ENCODE peak calls at places on chromosomes 6 and 20, in eight cellular contexts. X is mesothelial cell of epicardium, W is stomach, B is WTC11, O is Panc1, S is GM13977, T is fibroblast of lung, I is AG09309. M is an unnamed sample.

GRCh38 chr6:101878554-101879276 is 485.2 kb downstream of the GRIK2 start:
- DNase-seq in X (no peak), W (no peak), B (no peak), O (no peak), S (no peak), T (no peak), I (no peak), M (no peak)

GRCh38 chr20:4772132-4772531 is 50.4 kb downstream of the PRND start:
- DNase-seq in X (no peak), W (no peak), B (no peak), O (no peak), S (no peak), T (no peak), I (no peak), M (no peak)

GRCh38 chr6:163753430-163753829 is 338.9 kb downstream of the QKI start:
- DNase-seq in X (no peak), W (no peak), B (no peak), O (no peak), S (no peak), T (no peak), I (no peak), M (no peak)

GRCh38 chr6:106518748-106519147 is 110.5 kb downstream of the RTN4IP1 start:
- DNase-seq in X (no peak), W (no peak), B (no peak), O (no peak), S (no peak), T (no peak), I (no peak), M (no peak)

GRCh38 chr6:95784019-95784418 is 206.7 kb downstream of the MANEA start:
- DNase-seq in X (no peak), W (no peak), B (no peak), O (no peak), S (no peak), T (no peak), I (no peak), M (no peak)

GRCh38 chr6:134822920-134823430 is 126.9 kb downstream of the ALDH8A1 start:
- DNase-seq in X (no peak), W (peak; percentile 31), B (peak; percentile 57), O (peak; percentile 85), S (peak; percentile 63), T (peak; percentile 90), I (peak; percentile 57), M (peak; percentile 66)

GRCh38 chr20:10448270-10449156 is 13.4 kb downstream of the SLX4IP start:
- DNase-seq in X (no peak), W (no peak), B (no peak), O (no peak), S (no peak), T (peak; percentile 62), I (no peak), M (no peak)

GRCh38 chr6:1091905-1092304 is 220.0 kb upstream of the FOXQ1 start:
- DNase-seq in X (no peak), W (no peak), B (no peak), O (no peak), S (no peak), T (no peak), I (no peak), M (no peak)

GRCh38 chr6:139482184-139482751 is 107.8 kb upstream of the CITED2 start:
- DNase-seq in X (no peak), W (no peak), B (no peak), O (no peak), S (no peak), T (peak; percentile 5), I (no peak), M (no peak)

GRCh38 chr6:1502041-1502440 is 107.7 kb upstream of the FOXC1 start:
- DNase-seq in X (no peak), W (no peak), B (no peak), O (no peak), S (no peak), T (no peak), I (peak; percentile 66), M (no peak)

GRCh38 chr20:16351415-16351814 is 221.8 kb downstream of the KIF16B start:
- DNase-seq in X (no peak), W (no peak), B (no peak), O (no peak), S (no peak), T (no peak), I (no peak), M (no peak)

GRCh38 chr20:16352321-16352720 is 220.9 kb downstream of the KIF16B start:
- DNase-seq in X (no peak), W (no peak), B (no peak), O (no peak), S (no peak), T (no peak), I (no peak), M (no peak)

GRCh38 chr20:16349518-16350295 is 223.5 kb downstream of the KIF16B start:
- DNase-seq in X (no peak), W (no peak), B (no peak), O (no peak), S (no peak), T (no peak), I (peak; percentile 57), M (no peak)

GRCh38 chr20:16350465-16350864 is 222.8 kb downstream of the KIF16B start:
- DNase-seq in X (no peak), W (no peak), B (no peak), O (peak; percentile 10), S (no peak), T (no peak), I (peak; percentile 41), M (no peak)

DNA sequence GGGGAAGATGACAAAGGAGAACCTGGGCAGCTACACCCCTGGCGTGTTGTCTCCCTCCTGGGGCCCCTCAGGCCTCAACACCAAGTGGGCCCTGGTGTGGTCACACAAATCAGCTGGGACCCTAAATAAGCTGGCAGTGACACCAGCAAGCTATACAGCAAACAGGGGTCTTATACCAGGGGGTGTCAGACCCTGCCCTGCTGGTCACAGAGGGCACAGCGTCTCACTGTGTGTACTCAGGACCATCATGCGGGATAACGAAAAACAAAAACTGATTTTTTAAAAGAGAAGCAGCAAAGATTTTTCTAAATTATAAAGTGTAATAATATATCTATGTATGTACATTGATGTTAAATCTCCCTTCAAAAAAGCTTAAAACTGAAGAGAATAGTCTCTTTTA is 220.5 kb downstream of the KIF16B start:
- DNase-seq in X (no peak), W (no peak), B (no peak), O (no peak), S (no peak), T (no peak), I (no peak), M (no peak)
- TF ChIP-seq CTCF in X (no peak), W (no peak), B (no peak), O (no peak), S (no peak), T (no peak), I (no peak), M (no peak)

GRCh38 chr6:154732538-154732823 is 735 bp upstream of the SCAF8 start:
- DNase-seq in X (no peak), W (no peak), B (peak; percentile 56), O (no peak), S (no peak), T (no peak), I (no peak), M (no peak)

GRCh38 chr6:154736613-154737259 is 3.5 kb downstream of the SCAF8 start:
- DNase-seq in X (no peak), W (no peak), B (no peak), O (no peak), S (no peak), T (no peak), I (no peak), M (no peak)

GRCh38 chr6:154733610-154734379 is 579 bp downstream of the SCAF8 start:
- DNase-seq in X (peak; percentile 86), W (peak; percentile 97), B (peak; percentile 94), O (no peak), S (peak; percentile 96), T (peak; percentile 97), I (peak; percentile 80), M (peak; percentile 92)

GRCh38 chr6:154731296-154732218 is 1.7 kb upstream of the SCAF8 start:
- DNase-seq in X (no peak), W (no peak), B (no peak), O (no peak), S (no peak), T (no peak), I (no peak), M (no peak)

DNA sequence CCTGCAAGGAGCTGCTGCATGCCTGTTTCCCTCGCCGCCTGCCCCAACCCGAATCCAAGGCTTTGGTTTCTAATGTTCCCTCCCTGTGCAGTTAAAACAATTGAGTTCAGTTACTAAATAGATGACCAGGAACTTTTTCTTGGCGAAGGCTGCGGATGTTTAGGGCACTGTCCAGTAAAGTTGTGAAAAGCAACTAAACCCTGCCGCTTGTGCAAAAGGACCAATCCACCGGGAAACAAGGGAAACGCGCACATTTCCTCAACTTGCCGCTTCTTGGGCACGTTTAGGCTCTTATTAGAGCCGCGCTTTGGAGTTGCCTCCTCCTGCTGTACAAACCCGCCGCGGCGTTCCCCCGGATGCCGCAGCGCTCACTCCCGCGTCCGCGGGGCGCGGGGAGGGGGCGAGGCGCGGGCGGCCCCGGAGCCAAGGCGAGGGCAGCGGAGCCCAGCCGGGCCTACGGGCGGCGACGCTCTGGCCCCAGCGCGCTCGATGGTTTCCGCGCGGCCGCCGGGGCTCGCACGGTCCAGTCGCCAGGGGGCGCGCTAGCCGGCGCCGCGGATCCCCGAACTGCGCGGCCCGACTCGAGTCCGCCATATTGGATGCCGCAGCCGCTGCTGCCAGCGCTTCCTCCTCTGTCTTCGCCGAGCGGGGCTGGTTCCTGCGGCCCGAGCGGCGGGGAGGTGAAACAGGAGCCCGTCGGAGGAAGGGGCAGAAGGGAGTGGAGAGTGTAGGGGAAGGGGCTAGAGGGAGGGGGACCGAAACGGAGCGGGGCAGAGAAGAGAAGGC is at the start of gene SCAF8:
- DNase-seq in X (peak; percentile 79), W (peak; percentile 87), B (peak; percentile 78), O (no peak), S (peak; percentile 92), T (peak; percentile 78), I (peak; percentile 32), M (peak; percentile 57)
- TF ChIP-seq CTCF in X (peak; percentile 79), W (peak; percentile 81), B (peak; percentile 80), O (peak; percentile 98), S (peak; percentile 95), T (peak; percentile 45), I (peak; percentile 53), M (peak; percentile 49)

GRCh38 chr6:116682334-116682712 is 1.3 kb downstream of the KPNA5 start:
- DNase-seq in X (no peak), W (no peak), B (no peak), O (no peak), S (peak; percentile 43), T (peak; percentile 81), I (no peak), M (no peak)

GRCh38 chr6:116685437-116685993 is 4.5 kb downstream of the KPNA5 start:
- DNase-seq in X (no peak), W (no peak), B (no peak), O (no peak), S (no peak), T (peak; percentile 17), I (no peak), M (no peak)

GRCh38 chr6:116676021-116676420 is 5.0 kb upstream of the KPNA5 start:
- DNase-seq in X (no peak), W (no peak), B (no peak), O (no peak), S (no peak), T (no peak), I (no peak), M (no peak)

GRCh38 chr6:116680880-116681672 is at the start of gene KPNA5:
- DNase-seq in X (peak; percentile 75), W (peak; percentile 90), B (peak; percentile 91), O (peak; percentile 67), S (peak; percentile 92), T (peak; percentile 89), I (no peak), M (peak; percentile 56)
- TF ChIP-seq CTCF in X (no peak), W (no peak), B (no peak), O (no peak), S (no peak), T (no peak), I (no peak), M (no peak)

GRCh38 chr6:70371454-70372105 is 41.7 kb upstream of the FAM135A start:
- DNase-seq in X (no peak), W (no peak), B (no peak), O (peak; percentile 39), S (peak; percentile 53), T (peak; percentile 95), I (peak; percentile 42), M (peak; percentile 53)
- TF ChIP-seq CTCF in X (peak; percentile 75), W (peak; percentile 19), B (peak; percentile 30), O (peak; percentile 77), S (peak; percentile 51), T (peak; percentile 75), I (peak; percentile 65), M (peak; percentile 74)

M was measured in AG09319.